ENCODE peak calls at places on chromosomes 13 and 19, in nine cellular contexts. One of them, this sample, is unnamed.

GRCh38 chr13:114001331-114002008 is 27.6 kb upstream of the C13orf46 start:
- DNase-seq in right cardiac atrium: peak
- DNase-seq in choroid plexus epithelial cell: no peak
- DNase-seq in stimulated activated CD4-positive, alpha-beta T cell treated with anti-CD3 and anti-CD28 coated beads, TNF-alpha, amount 100 ng/mL, for 24 hours: no peak
- DNase-seq in nephron progenitor cell: no peak
- DNase-seq in MCF 10A: no peak
- DNase-seq in neural crest cell: no peak
- DNase-seq in T-helper 17 cell: no peak
- DNase-seq in esophagus muscularis mucosa: no peak
- DNase-seq in this sample: no peak

GRCh38 chr13:52399037-52399436 is 6.9 kb downstream of the THSD1 start:
- DNase-seq in right cardiac atrium: no peak
- DNase-seq in choroid plexus epithelial cell: no peak
- DNase-seq in stimulated activated CD4-positive, alpha-beta T cell treated with anti-CD3 and anti-CD28 coated beads, TNF-alpha, amount 100 ng/mL, for 24 hours: no peak
- DNase-seq in nephron progenitor cell: no peak
- DNase-seq in MCF 10A: no peak
- DNase-seq in neural crest cell: no peak
- DNase-seq in T-helper 17 cell: no peak
- DNase-seq in esophagus muscularis mucosa: no peak
- DNase-seq in this sample: no peak

GRCh38 chr13:42075517-42075916 is 27.1 kb downstream of the DGKH start:
- DNase-seq in right cardiac atrium: no peak
- DNase-seq in choroid plexus epithelial cell: no peak
- DNase-seq in stimulated activated CD4-positive, alpha-beta T cell treated with anti-CD3 and anti-CD28 coated beads, TNF-alpha, amount 100 ng/mL, for 24 hours: no peak
- DNase-seq in nephron progenitor cell: no peak
- DNase-seq in MCF 10A: no peak
- DNase-seq in neural crest cell: no peak
- DNase-seq in T-helper 17 cell: no peak
- DNase-seq in esophagus muscularis mucosa: no peak
- DNase-seq in this sample: no peak

GRCh38 chr19:16373989-16374388 is 49.4 kb downstream of the KLF2 start:
- DNase-seq in right cardiac atrium: no peak
- DNase-seq in choroid plexus epithelial cell: no peak
- DNase-seq in stimulated activated CD4-positive, alpha-beta T cell treated with anti-CD3 and anti-CD28 coated beads, TNF-alpha, amount 100 ng/mL, for 24 hours: no peak
- DNase-seq in nephron progenitor cell: no peak
- DNase-seq in MCF 10A: no peak
- DNase-seq in neural crest cell: no peak
- DNase-seq in T-helper 17 cell: no peak
- DNase-seq in esophagus muscularis mucosa: no peak
- DNase-seq in this sample: no peak

GRCh38 chr13:109642358-109642757 is 144.0 kb downstream of the IRS2 start:
- DNase-seq in right cardiac atrium: no peak
- DNase-seq in choroid plexus epithelial cell: no peak
- DNase-seq in stimulated activated CD4-positive, alpha-beta T cell treated with anti-CD3 and anti-CD28 coated beads, TNF-alpha, amount 100 ng/mL, for 24 hours: no peak
- DNase-seq in nephron progenitor cell: no peak
- DNase-seq in MCF 10A: no peak
- DNase-seq in neural crest cell: no peak
- DNase-seq in T-helper 17 cell: no peak
- DNase-seq in esophagus muscularis mucosa: peak
- DNase-seq in this sample: no peak

GRCh38 chr19:15166700-15167099 is 34.1 kb downstream of the NOTCH3 start:
- DNase-seq in right cardiac atrium: no peak
- DNase-seq in choroid plexus epithelial cell: no peak
- DNase-seq in stimulated activated CD4-positive, alpha-beta T cell treated with anti-CD3 and anti-CD28 coated beads, TNF-alpha, amount 100 ng/mL, for 24 hours: no peak
- DNase-seq in nephron progenitor cell: no peak
- DNase-seq in MCF 10A: no peak
- DNase-seq in neural crest cell: no peak
- DNase-seq in T-helper 17 cell: no peak
- DNase-seq in esophagus muscularis mucosa: no peak
- DNase-seq in this sample: no peak

GRCh38 chr13:41386206-41386605 is 71.1 kb upstream of the RGCC start:
- DNase-seq in right cardiac atrium: no peak
- DNase-seq in choroid plexus epithelial cell: no peak
- DNase-seq in stimulated activated CD4-positive, alpha-beta T cell treated with anti-CD3 and anti-CD28 coated beads, TNF-alpha, amount 100 ng/mL, for 24 hours: no peak
- DNase-seq in nephron progenitor cell: no peak
- DNase-seq in MCF 10A: no peak
- DNase-seq in neural crest cell: no peak
- DNase-seq in T-helper 17 cell: no peak
- DNase-seq in esophagus muscularis mucosa: no peak
- DNase-seq in this sample: no peak

GRCh38 chr19:54042989-54043388 is 20.7 kb downstream of the VSTM1 start:
- DNase-seq in right cardiac atrium: no peak
- DNase-seq in choroid plexus epithelial cell: no peak
- DNase-seq in stimulated activated CD4-positive, alpha-beta T cell treated with anti-CD3 and anti-CD28 coated beads, TNF-alpha, amount 100 ng/mL, for 24 hours: no peak
- DNase-seq in nephron progenitor cell: no peak
- DNase-seq in MCF 10A: no peak
- DNase-seq in neural crest cell: no peak
- DNase-seq in T-helper 17 cell: no peak
- DNase-seq in esophagus muscularis mucosa: no peak
- DNase-seq in this sample: no peak

GRCh38 chr19:8517551-8518442 is 3.8 kb upstream of the ZNF414 start:
- DNase-seq in right cardiac atrium: no peak
- DNase-seq in choroid plexus epithelial cell: peak
- DNase-seq in stimulated activated CD4-positive, alpha-beta T cell treated with anti-CD3 and anti-CD28 coated beads, TNF-alpha, amount 100 ng/mL, for 24 hours: no peak
- DNase-seq in nephron progenitor cell: no peak
- DNase-seq in MCF 10A: peak
- DNase-seq in neural crest cell: no peak
- DNase-seq in T-helper 17 cell: peak
- DNase-seq in esophagus muscularis mucosa: no peak
- DNase-seq in this sample: no peak

GRCh38 chr19:4115050-4115817 is 8.7 kb downstream of the MAP2K2 start:
- DNase-seq in right cardiac atrium: no peak
- DNase-seq in choroid plexus epithelial cell: no peak
- DNase-seq in stimulated activated CD4-positive, alpha-beta T cell treated with anti-CD3 and anti-CD28 coated beads, TNF-alpha, amount 100 ng/mL, for 24 hours: peak
- DNase-seq in nephron progenitor cell: no peak
- DNase-seq in MCF 10A: no peak
- DNase-seq in neural crest cell: no peak
- DNase-seq in T-helper 17 cell: no peak
- DNase-seq in esophagus muscularis mucosa: no peak
- DNase-seq in this sample: peak

GRCh38 chr19:10768936-10769335 is 51.1 kb downstream of the DNM2 start:
- DNase-seq in right cardiac atrium: no peak
- DNase-seq in choroid plexus epithelial cell: no peak
- DNase-seq in stimulated activated CD4-positive, alpha-beta T cell treated with anti-CD3 and anti-CD28 coated beads, TNF-alpha, amount 100 ng/mL, for 24 hours: no peak
- DNase-seq in nephron progenitor cell: no peak
- DNase-seq in MCF 10A: no peak
- DNase-seq in neural crest cell: no peak
- DNase-seq in T-helper 17 cell: no peak
- DNase-seq in esophagus muscularis mucosa: no peak
- DNase-seq in this sample: no peak

GRCh38 chr19:33177417-33177976 is 16.6 kb upstream of the LRP3 start:
- DNase-seq in right cardiac atrium: no peak
- DNase-seq in choroid plexus epithelial cell: no peak
- DNase-seq in stimulated activated CD4-positive, alpha-beta T cell treated with anti-CD3 and anti-CD28 coated beads, TNF-alpha, amount 100 ng/mL, for 24 hours: no peak
- DNase-seq in nephron progenitor cell: no peak
- DNase-seq in MCF 10A: peak
- DNase-seq in neural crest cell: peak
- DNase-seq in T-helper 17 cell: no peak
- DNase-seq in esophagus muscularis mucosa: no peak
- DNase-seq in this sample: no peak

GRCh38 chr13:45909724-45910123 is 58.2 kb upstream of the SIAH3 start:
- DNase-seq in right cardiac atrium: no peak
- DNase-seq in choroid plexus epithelial cell: peak
- DNase-seq in stimulated activated CD4-positive, alpha-beta T cell treated with anti-CD3 and anti-CD28 coated beads, TNF-alpha, amount 100 ng/mL, for 24 hours: no peak
- DNase-seq in nephron progenitor cell: no peak
- DNase-seq in MCF 10A: no peak
- DNase-seq in neural crest cell: no peak
- DNase-seq in T-helper 17 cell: no peak
- DNase-seq in esophagus muscularis mucosa: no peak
- DNase-seq in this sample: no peak

GRCh38 chr13:36193151-36193855 is 21.1 kb downstream of the SOHLH2 start:
- DNase-seq in right cardiac atrium: no peak
- DNase-seq in choroid plexus epithelial cell: peak
- DNase-seq in stimulated activated CD4-positive, alpha-beta T cell treated with anti-CD3 and anti-CD28 coated beads, TNF-alpha, amount 100 ng/mL, for 24 hours: no peak
- DNase-seq in nephron progenitor cell: no peak
- DNase-seq in MCF 10A: peak
- DNase-seq in neural crest cell: no peak
- DNase-seq in T-helper 17 cell: no peak
- DNase-seq in esophagus muscularis mucosa: no peak
- DNase-seq in this sample: no peak

GRCh38 chr13:33849211-33849610 is 31.3 kb downstream of the RFC3 start:
- DNase-seq in right cardiac atrium: no peak
- DNase-seq in choroid plexus epithelial cell: no peak
- DNase-seq in stimulated activated CD4-positive, alpha-beta T cell treated with anti-CD3 and anti-CD28 coated beads, TNF-alpha, amount 100 ng/mL, for 24 hours: no peak
- DNase-seq in nephron progenitor cell: no peak
- DNase-seq in MCF 10A: no peak
- DNase-seq in neural crest cell: no peak
- DNase-seq in T-helper 17 cell: no peak
- DNase-seq in esophagus muscularis mucosa: no peak
- DNase-seq in this sample: no peak

GRCh38 chr13:44396963-44397580 is 23.4 kb downstream of the SERP2 start:
- DNase-seq in right cardiac atrium: peak
- DNase-seq in choroid plexus epithelial cell: peak
- DNase-seq in stimulated activated CD4-positive, alpha-beta T cell treated with anti-CD3 and anti-CD28 coated beads, TNF-alpha, amount 100 ng/mL, for 24 hours: no peak
- DNase-seq in nephron progenitor cell: peak
- DNase-seq in MCF 10A: no peak
- DNase-seq in neural crest cell: no peak
- DNase-seq in T-helper 17 cell: no peak
- DNase-seq in esophagus muscularis mucosa: no peak
- DNase-seq in this sample: no peak

GRCh38 chr19:1222394-1222793 is 15.4 kb downstream of the CBARP start:
- DNase-seq in right cardiac atrium: no peak
- DNase-seq in choroid plexus epithelial cell: no peak
- DNase-seq in stimulated activated CD4-positive, alpha-beta T cell treated with anti-CD3 and anti-CD28 coated beads, TNF-alpha, amount 100 ng/mL, for 24 hours: no peak
- DNase-seq in nephron progenitor cell: no peak
- DNase-seq in MCF 10A: no peak
- DNase-seq in neural crest cell: no peak
- DNase-seq in T-helper 17 cell: no peak
- DNase-seq in esophagus muscularis mucosa: no peak
- DNase-seq in this sample: no peak

GRCh38 chr19:29010276-29010675 is 202.7 kb downstream of the UQCRFS1 start:
- DNase-seq in right cardiac atrium: no peak
- DNase-seq in choroid plexus epithelial cell: no peak
- DNase-seq in stimulated activated CD4-positive, alpha-beta T cell treated with anti-CD3 and anti-CD28 coated beads, TNF-alpha, amount 100 ng/mL, for 24 hours: no peak
- DNase-seq in nephron progenitor cell: no peak
- DNase-seq in MCF 10A: no peak
- DNase-seq in neural crest cell: no peak
- DNase-seq in T-helper 17 cell: no peak
- DNase-seq in esophagus muscularis mucosa: no peak
- DNase-seq in this sample: no peak

GRCh38 chr19:52197964-52198363 is 8.1 kb downstream of the PPP2R1A start:
- DNase-seq in right cardiac atrium: no peak
- DNase-seq in choroid plexus epithelial cell: no peak
- DNase-seq in stimulated activated CD4-positive, alpha-beta T cell treated with anti-CD3 and anti-CD28 coated beads, TNF-alpha, amount 100 ng/mL, for 24 hours: no peak
- DNase-seq in nephron progenitor cell: no peak
- DNase-seq in MCF 10A: no peak
- DNase-seq in neural crest cell: no peak
- DNase-seq in T-helper 17 cell: no peak
- DNase-seq in esophagus muscularis mucosa: no peak
- DNase-seq in this sample: no peak

GRCh38 chr13:113973218-113974164 is at the start of gene C13orf46:
- DNase-seq in right cardiac atrium: peak
- DNase-seq in choroid plexus epithelial cell: no peak
- DNase-seq in stimulated activated CD4-positive, alpha-beta T cell treated with anti-CD3 and anti-CD28 coated beads, TNF-alpha, amount 100 ng/mL, for 24 hours: no peak
- DNase-seq in nephron progenitor cell: peak
- DNase-seq in MCF 10A: no peak
- DNase-seq in neural crest cell: no peak
- DNase-seq in T-helper 17 cell: no peak
- DNase-seq in esophagus muscularis mucosa: no peak
- DNase-seq in this sample: no peak

GRCh38 chr19:48203227-48203793 is 32.8 kb downstream of the ZSWIM9 start:
- DNase-seq in right cardiac atrium: no peak
- DNase-seq in choroid plexus epithelial cell: no peak
- DNase-seq in stimulated activated CD4-positive, alpha-beta T cell treated with anti-CD3 and anti-CD28 coated beads, TNF-alpha, amount 100 ng/mL, for 24 hours: no peak
- DNase-seq in nephron progenitor cell: no peak
- DNase-seq in MCF 10A: no peak
- DNase-seq in neural crest cell: no peak
- DNase-seq in T-helper 17 cell: no peak
- DNase-seq in esophagus muscularis mucosa: no peak
- DNase-seq in this sample: no peak

GRCh38 chr13:23570099-23570926 is at the start of gene TNFRSF19:
- DNase-seq in right cardiac atrium: peak
- DNase-seq in choroid plexus epithelial cell: peak
- DNase-seq in stimulated activated CD4-positive, alpha-beta T cell treated with anti-CD3 and anti-CD28 coated beads, TNF-alpha, amount 100 ng/mL, for 24 hours: no peak
- DNase-seq in nephron progenitor cell: peak
- DNase-seq in MCF 10A: no peak
- DNase-seq in neural crest cell: peak
- DNase-seq in T-helper 17 cell: no peak
- DNase-seq in esophagus muscularis mucosa: no peak
- DNase-seq in this sample: no peak

GRCh38 chr19:17001603-17002183 is 24.9 kb downstream of the CPAMD8 start:
- DNase-seq in right cardiac atrium: peak
- DNase-seq in choroid plexus epithelial cell: no peak
- DNase-seq in stimulated activated CD4-positive, alpha-beta T cell treated with anti-CD3 and anti-CD28 coated beads, TNF-alpha, amount 100 ng/mL, for 24 hours: peak
- DNase-seq in nephron progenitor cell: no peak
- DNase-seq in MCF 10A: no peak
- DNase-seq in neural crest cell: no peak
- DNase-seq in T-helper 17 cell: peak
- DNase-seq in esophagus muscularis mucosa: no peak
- DNase-seq in this sample: no peak